ENCODE peak calls at places on chromosome 6, in ten cellular contexts. L is AG08395; E is CD4-positive, CD25-positive, alpha-beta regulatory T cell; C is GM04504; M is astrocyte of the spinal cord; J is stimulated activated CD4-positive, alpha-beta T cell treated with anti-CD3 and anti-CD28 coated beads, Interleukin-12 subunit alpha, Interleukin-12 subunit beta, amount 100 ng/mL, for 48 hours; I is effector CD4-positive, alpha-beta T cell; Q is CD8-positive, alpha-beta T cell; N is astrocyte of the cerebellum; T is GM20000. G is an unnamed sample.

GRCh38 chr6:167858086-167858591 is 31.4 kb downstream of the AFDN start:
- DNase-seq in T (no peak), N (peak), E (no peak), M (peak), J (no peak), I (no peak), L (peak), Q (no peak), C (peak), G (peak)

GRCh38 chr6:156780962-156781705 is 4.0 kb downstream of the ARID1B start:
- DNase-seq in Q (no peak), I (no peak), N (no peak), M (peak), T (no peak), E (no peak), C (no peak), L (no peak), J (no peak), G (no peak)

GRCh38 chr6:160156842-160157241 is 35.2 kb downstream of the SLC22A1 start:
- DNase-seq in M (no peak), Q (no peak), E (no peak), C (no peak), N (no peak), L (no peak), J (no peak), I (no peak), T (no peak), G (no peak)

GRCh38 chr6:68689910-68690309 is 54.8 kb downstream of the ADGRB3 start:
- DNase-seq in N (no peak), T (no peak), C (no peak), Q (no peak), J (no peak), L (no peak), I (no peak), E (no peak), M (no peak), G (no peak)

GRCh38 chr6:113129991-113130390 is 727.2 kb upstream of the MARCKS start:
- DNase-seq in L (no peak), J (no peak), E (no peak), I (no peak), Q (no peak), C (no peak), N (no peak), M (no peak), T (no peak), G (no peak)

GRCh38 chr6:14232889-14233288 is 115.3 kb downstream of the CD83 start:
- DNase-seq in I (no peak), C (no peak), T (no peak), J (no peak), L (no peak), E (no peak), Q (no peak), N (no peak), M (no peak), G (no peak)

GRCh38 chr6:132495604-132496079 is 17.3 kb downstream of the STX7 start:
- DNase-seq in N (no peak), J (no peak), I (no peak), M (no peak), E (peak), Q (no peak), L (no peak), C (no peak), T (peak), G (no peak)

GRCh38 chr6:154857529-154857928 is 124.3 kb downstream of the SCAF8 start:
- DNase-seq in Q (no peak), J (no peak), T (no peak), M (no peak), I (no peak), N (no peak), L (no peak), C (no peak), E (no peak), G (no peak)